ENCODE peak calls at places on chromosome 14, in eight cellular contexts. F is non-pigmented ciliary epithelial cell; R is activated CD4-positive, alpha-beta memory T cell treated with anti-CD3 and anti-CD28 coated beads, Interleukin-2, amount 10 ng/mL, durations not matched to agents 7 days and 5 days; T is RWPE1; B is ascending aorta; C is GM13977; I is lower leg skin; U is CD8-positive, alpha-beta memory T cell. J is an unnamed sample.

GRCh38 chr14:84323963-84324362 is 1206.0 kb upstream of the FLRT2 start:
- DNase-seq in F (no peak), R (no peak), T (no peak), B (no peak), C (no peak), I (no peak), U (no peak), J (no peak)

GRCh38 chr14:94029250-94029649 is 3.1 kb downstream of the OTUB2 start:
- DNase-seq in F (no peak), R (no peak), T (no peak), B (no peak), C (no peak), I (no peak), U (no peak), J (no peak)

GRCh38 chr14:45181329-45181728 is 45.6 kb downstream of the FANCM start:
- DNase-seq in F (no peak), R (no peak), T (no peak), B (no peak), C (no peak), I (no peak), U (no peak), J (no peak)

GRCh38 chr14:43677581-43677980 is 829.5 kb downstream of the FSCB start:
- DNase-seq in F (no peak), R (no peak), T (no peak), B (no peak), C (no peak), I (no peak), U (no peak), J (no peak)

GRCh38 chr14:99606359-99606758 is 2.4 kb upstream of the CCDC85C start:
- DNase-seq in F (no peak), R (no peak), T (no peak), B (no peak), C (no peak), I (no peak), U (no peak), J (no peak)

GRCh38 chr14:34710006-34710405 is 4.4 kb downstream of the CFL2 start:
- DNase-seq in F (no peak), R (no peak), T (no peak), B (no peak), C (no peak), I (no peak), U (no peak), J (no peak)

GRCh38 chr14:69315302-69315701 is 55.3 kb downstream of the GALNT16 start:
- DNase-seq in F (no peak), R (peak; percentile 4), T (no peak), B (peak; percentile 41), C (no peak), I (peak; percentile 45), U (no peak), J (no peak)

GRCh38 chr14:57755018-57755521 is 110.8 kb downstream of the SLC35F4 start:
- DNase-seq in F (no peak), R (no peak), T (no peak), B (no peak), C (no peak), I (no peak), U (no peak), J (no peak)

GRCh38 chr14:54251356-54251755 is 145.5 kb upstream of the CDKN3 start:
- DNase-seq in F (no peak), R (no peak), T (no peak), B (no peak), C (no peak), I (no peak), U (no peak), J (no peak)

GRCh38 chr14:60106341-60106740 is 14.6 kb downstream of the PCNX4 start:
- DNase-seq in F (peak; percentile 65), R (no peak), T (no peak), B (no peak), C (no peak), I (no peak), U (no peak), J (no peak)

GRCh38 chr14:100271247-100271939 is 32.4 kb downstream of the YY1 start:
- DNase-seq in F (no peak), R (no peak), T (no peak), B (no peak), C (no peak), I (no peak), U (no peak), J (no peak)

GRCh38 chr14:100048786-100049185 is 16.4 kb upstream of the EVL start:
- DNase-seq in F (no peak), R (peak; percentile 26), T (no peak), B (no peak), C (no peak), I (no peak), U (no peak), J (no peak)

J was measured in keratinocyte.